ENCODE peak calls at places on chromosomes 5 and 9, in nine cellular contexts. One of them, this sample, is unnamed. For H3K36me3, the result is how much of the 10 kb centered on the place peaks cover.

GRCh38 chr9:14400658-14400995 is 86.7 kb upstream of the NFIB start:
- DNase-seq in fibroblast of lung: peak
- DNase-seq in astrocyte: peak
- DNase-seq in mesendoderm: peak
- DNase-seq in IMR-90: peak
- DNase-seq in neural progenitor cell: peak
- DNase-seq in MM.1S: no peak
- DNase-seq in GM23248: peak
- DNase-seq in colonic mucosa: peak
- DNase-seq in this sample: no peak

GRCh38 chr9:113675475-113675941 is 200.6 kb upstream of the ZNF618 start:
- DNase-seq in fibroblast of lung: peak
- DNase-seq in colonic mucosa: peak
- DNase-seq in MM.1S: no peak
- DNase-seq in GM23248: peak
- DNase-seq in IMR-90: peak
- DNase-seq in mesendoderm: no peak
- DNase-seq in astrocyte: peak
- DNase-seq in neural progenitor cell: no peak
- DNase-seq in this sample: no peak

GRCh38 chr9:130117816-130118632 is 54.2 kb upstream of the NCS1 start:
- DNase-seq in MM.1S: no peak
- DNase-seq in astrocyte: peak
- DNase-seq in fibroblast of lung: peak
- DNase-seq in neural progenitor cell: no peak
- DNase-seq in GM23248: peak
- DNase-seq in IMR-90: peak
- DNase-seq in colonic mucosa: no peak
- DNase-seq in mesendoderm: peak
- DNase-seq in this sample: no peak

GRCh38 chr5:90528704-90529233 is 615 bp downstream of the LYSMD3 start:
- DNase-seq in MM.1S: peak
- DNase-seq in neural progenitor cell: peak
- DNase-seq in astrocyte: peak
- DNase-seq in GM23248: peak
- DNase-seq in colonic mucosa: peak
- DNase-seq in fibroblast of lung: peak
- DNase-seq in mesendoderm: peak
- DNase-seq in IMR-90: peak
- DNase-seq in this sample: peak

GRCh38 chr5:30279237-30279636 is 914.2 kb upstream of the CDH6 start:
- DNase-seq in mesendoderm: peak
- DNase-seq in GM23248: peak
- DNase-seq in neural progenitor cell: no peak
- DNase-seq in colonic mucosa: no peak
- DNase-seq in MM.1S: no peak
- DNase-seq in fibroblast of lung: peak
- DNase-seq in IMR-90: peak
- DNase-seq in astrocyte: peak
- DNase-seq in this sample: no peak

GRCh38 chr9:121348321-121348720 is 21.7 kb downstream of the STOM start:
- DNase-seq in MM.1S: no peak
- DNase-seq in mesendoderm: no peak
- DNase-seq in colonic mucosa: no peak
- DNase-seq in fibroblast of lung: peak
- DNase-seq in astrocyte: peak
- DNase-seq in IMR-90: peak
- DNase-seq in neural progenitor cell: no peak
- DNase-seq in GM23248: peak
- DNase-seq in this sample: no peak

GRCh38 chr5:102801375-102801774 is 46.3 kb downstream of the PAM start:
- DNase-seq in GM23248: no peak
- DNase-seq in colonic mucosa: no peak
- DNase-seq in MM.1S: no peak
- DNase-seq in astrocyte: no peak
- DNase-seq in mesendoderm: no peak
- DNase-seq in neural progenitor cell: peak
- DNase-seq in fibroblast of lung: peak
- DNase-seq in IMR-90: no peak
- DNase-seq in this sample: peak

GRCh38 chr5:91291628-91292569 is 91.2 kb downstream of the ARRDC3 start:
- DNase-seq in neural progenitor cell: no peak
- DNase-seq in colonic mucosa: no peak
- DNase-seq in mesendoderm: no peak
- DNase-seq in MM.1S: peak
- DNase-seq in GM23248: no peak
- DNase-seq in fibroblast of lung: no peak
- DNase-seq in astrocyte: no peak
- DNase-seq in IMR-90: no peak
- DNase-seq in this sample: no peak

GRCh38 chr9:113978954-113979712 is 99.0 kb downstream of the AMBP start:
- DNase-seq in mesendoderm: no peak
- DNase-seq in astrocyte: peak
- DNase-seq in IMR-90: peak
- DNase-seq in GM23248: peak
- DNase-seq in fibroblast of lung: peak
- DNase-seq in colonic mucosa: no peak
- DNase-seq in neural progenitor cell: no peak
- DNase-seq in MM.1S: no peak
- DNase-seq in this sample: no peak

GRCh38 chr5:158500019-158500418 is 599.7 kb downstream of the EBF1 start:
- DNase-seq in IMR-90: no peak
- DNase-seq in colonic mucosa: no peak
- DNase-seq in fibroblast of lung: no peak
- DNase-seq in astrocyte: no peak
- DNase-seq in GM23248: no peak
- DNase-seq in mesendoderm: no peak
- DNase-seq in MM.1S: no peak
- DNase-seq in neural progenitor cell: no peak
- DNase-seq in this sample: no peak

GRCh38 chr5:76813982-76814562 is 4.8 kb upstream of the F2RL1 start:
- DNase-seq in GM23248: peak
- DNase-seq in neural progenitor cell: no peak
- DNase-seq in astrocyte: peak
- DNase-seq in MM.1S: no peak
- DNase-seq in fibroblast of lung: peak
- DNase-seq in mesendoderm: peak
- DNase-seq in IMR-90: peak
- DNase-seq in colonic mucosa: no peak
- DNase-seq in this sample: no peak

GRCh38 chr5:76816110-76816831 is 2.6 kb upstream of the F2RL1 start:
- DNase-seq in colonic mucosa: no peak
- DNase-seq in fibroblast of lung: peak
- DNase-seq in MM.1S: no peak
- DNase-seq in IMR-90: no peak
- DNase-seq in astrocyte: no peak
- DNase-seq in GM23248: peak
- DNase-seq in neural progenitor cell: no peak
- DNase-seq in mesendoderm: no peak
- DNase-seq in this sample: no peak

GRCh38 chr5:76820491-76820890 is 1.7 kb downstream of the F2RL1 start:
- DNase-seq in neural progenitor cell: no peak
- DNase-seq in MM.1S: no peak
- DNase-seq in fibroblast of lung: no peak
- DNase-seq in astrocyte: no peak
- DNase-seq in mesendoderm: no peak
- DNase-seq in IMR-90: no peak
- DNase-seq in colonic mucosa: no peak
- DNase-seq in GM23248: no peak
- DNase-seq in this sample: no peak

GRCh38 chr5:76819851-76820280 is 1.0 kb downstream of the F2RL1 start:
- DNase-seq in neural progenitor cell: peak
- DNase-seq in colonic mucosa: peak
- DNase-seq in fibroblast of lung: peak
- DNase-seq in IMR-90: no peak
- DNase-seq in MM.1S: no peak
- DNase-seq in mesendoderm: peak
- DNase-seq in GM23248: no peak
- DNase-seq in astrocyte: no peak
- DNase-seq in this sample: no peak

DNA sequence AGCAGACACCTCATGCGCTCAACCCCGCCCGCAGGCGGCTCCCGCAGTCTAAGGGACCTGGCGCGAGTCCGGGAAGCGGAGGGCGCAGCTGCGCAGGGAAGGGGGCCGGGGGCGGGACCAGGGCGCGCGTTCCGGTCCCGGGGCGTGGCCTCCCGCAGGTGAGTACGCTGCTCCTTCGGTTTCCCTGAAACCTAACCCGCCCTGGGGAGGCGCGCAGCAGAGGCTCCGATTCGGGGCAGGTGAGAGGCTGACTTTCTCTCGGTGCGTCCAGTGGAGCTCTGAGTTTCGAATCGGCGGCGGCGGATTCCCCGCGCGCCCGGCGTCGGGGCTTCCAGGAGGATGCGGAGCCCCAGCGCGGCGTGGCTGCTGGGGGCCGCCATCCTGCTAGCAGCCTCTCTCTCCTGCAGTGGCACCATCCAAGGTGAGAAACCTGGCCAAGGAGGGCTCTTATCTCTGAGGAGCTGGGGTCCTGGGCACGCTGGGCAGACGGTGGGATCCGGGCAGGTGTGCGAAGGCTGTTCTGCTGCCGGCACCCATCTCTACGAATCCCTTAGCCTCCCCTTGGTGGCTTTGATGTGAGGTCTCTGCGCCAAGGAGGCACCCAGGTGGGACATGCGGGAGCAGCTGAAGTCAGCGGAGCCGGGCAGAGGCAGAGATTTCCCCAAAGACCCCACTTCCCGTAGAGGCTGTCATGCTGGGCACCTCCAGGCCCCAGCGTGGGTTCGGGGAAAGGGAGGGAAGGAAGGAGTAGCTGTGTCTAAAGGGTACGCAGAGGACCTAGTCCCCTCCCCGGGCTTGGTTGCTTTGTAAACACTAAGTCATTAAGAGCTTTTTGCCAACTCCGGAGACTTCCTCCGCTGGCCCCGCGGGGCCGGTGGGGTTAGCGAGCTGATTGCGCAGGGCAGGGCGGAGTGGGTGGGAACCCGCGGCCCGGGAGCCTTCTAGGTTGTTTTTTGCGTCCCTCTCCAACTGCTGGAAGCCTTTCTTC is at the start of gene F2RL1:
- DNase-seq in IMR-90: peak
- DNase-seq in fibroblast of lung: peak
- DNase-seq in neural progenitor cell: peak
- DNase-seq in MM.1S: peak
- DNase-seq in astrocyte: peak
- DNase-seq in mesendoderm: peak
- DNase-seq in colonic mucosa: peak
- DNase-seq in GM23248: peak
- DNase-seq in this sample: no peak
- H3K27ac ChIP-seq in IMR-90: peak
- H3K27ac ChIP-seq in fibroblast of lung: peak
- H3K27ac ChIP-seq in neural progenitor cell: no peak
- H3K27ac ChIP-seq in MM.1S: no peak
- H3K27ac ChIP-seq in astrocyte: peak
- H3K27ac ChIP-seq in mesendoderm: peak
- H3K27ac ChIP-seq in colonic mucosa: peak
- H3K27ac ChIP-seq in GM23248: no peak
- H3K27ac ChIP-seq in this sample: no peak

DNA sequence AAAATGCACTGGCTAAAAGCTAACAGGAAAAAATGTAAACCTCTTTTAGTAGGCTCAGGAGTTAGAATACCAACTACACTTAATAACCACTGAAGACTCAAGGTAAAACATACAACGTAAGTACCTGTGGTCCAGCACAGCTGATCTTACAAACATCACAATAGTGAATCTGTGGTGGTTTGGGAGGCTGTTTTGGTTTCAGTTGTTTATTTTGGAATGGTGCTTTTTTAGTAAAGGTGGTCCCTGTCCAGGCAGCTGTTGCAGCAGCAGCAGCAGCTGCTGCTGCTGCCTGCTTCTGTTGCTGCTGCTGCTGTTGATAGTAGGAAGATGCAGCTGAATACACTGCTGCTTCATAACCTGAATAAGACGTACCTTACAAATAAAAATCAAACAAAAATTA is 37.9 kb downstream of the ZFR start:
- DNase-seq in MM.1S: peak
- DNase-seq in astrocyte: no peak
- DNase-seq in colonic mucosa: no peak
- DNase-seq in fibroblast of lung: no peak
- DNase-seq in IMR-90: no peak
- DNase-seq in neural progenitor cell: no peak
- DNase-seq in GM23248: no peak
- DNase-seq in mesendoderm: no peak
- DNase-seq in this sample: no peak
- H3K36me3 ChIP-seq in MM.1S: under half
- H3K36me3 ChIP-seq in astrocyte: half or more
- H3K36me3 ChIP-seq in colonic mucosa: under half
- H3K36me3 ChIP-seq in fibroblast of lung: under half
- H3K36me3 ChIP-seq in IMR-90: under half
- H3K36me3 ChIP-seq in neural progenitor cell: under half
- H3K36me3 ChIP-seq in GM23248: half or more
- H3K36me3 ChIP-seq in mesendoderm: under half
- H3K36me3 ChIP-seq in this sample: half or more

GRCh38 chr9:136645903-136646754 is 16.6 kb upstream of the EGFL7 start:
- DNase-seq in IMR-90: no peak
- DNase-seq in mesendoderm: no peak
- DNase-seq in neural progenitor cell: peak
- DNase-seq in GM23248: no peak
- DNase-seq in fibroblast of lung: no peak
- DNase-seq in astrocyte: no peak
- DNase-seq in colonic mucosa: no peak
- DNase-seq in MM.1S: no peak
- DNase-seq in this sample: no peak
- H3K9ac ChIP-seq in IMR-90: no peak
- H3K9ac ChIP-seq in mesendoderm: no peak
- H3K9ac ChIP-seq in neural progenitor cell: no peak
- H3K9ac ChIP-seq in GM23248: no peak
- H3K9ac ChIP-seq in fibroblast of lung: no peak
- H3K9ac ChIP-seq in astrocyte: no peak
- H3K9ac ChIP-seq in colonic mucosa: peak
- H3K9ac ChIP-seq in MM.1S: no peak
- H3K9ac ChIP-seq in this sample: no peak

GRCh38 chr5:10519729-10520128 is 44.1 kb upstream of the ANKRD33B start:
- DNase-seq in mesendoderm: no peak
- DNase-seq in IMR-90: no peak
- DNase-seq in MM.1S: no peak
- DNase-seq in neural progenitor cell: no peak
- DNase-seq in fibroblast of lung: no peak
- DNase-seq in colonic mucosa: no peak
- DNase-seq in astrocyte: no peak
- DNase-seq in GM23248: no peak
- DNase-seq in this sample: no peak

GRCh38 chr5:10521466-10522223 is 42.2 kb upstream of the ANKRD33B start:
- DNase-seq in MM.1S: no peak
- DNase-seq in fibroblast of lung: no peak
- DNase-seq in GM23248: no peak
- DNase-seq in mesendoderm: peak
- DNase-seq in astrocyte: no peak
- DNase-seq in IMR-90: no peak
- DNase-seq in colonic mucosa: no peak
- DNase-seq in neural progenitor cell: no peak
- DNase-seq in this sample: no peak

GRCh38 chr5:10520716-10521115 is 43.2 kb upstream of the ANKRD33B start:
- DNase-seq in MM.1S: no peak
- DNase-seq in colonic mucosa: no peak
- DNase-seq in fibroblast of lung: peak
- DNase-seq in GM23248: no peak
- DNase-seq in IMR-90: peak
- DNase-seq in astrocyte: peak
- DNase-seq in mesendoderm: no peak
- DNase-seq in neural progenitor cell: no peak
- DNase-seq in this sample: no peak

GRCh38 chr5:10515492-10515891 is 48.4 kb upstream of the ANKRD33B start:
- DNase-seq in mesendoderm: no peak
- DNase-seq in IMR-90: no peak
- DNase-seq in GM23248: no peak
- DNase-seq in MM.1S: no peak
- DNase-seq in fibroblast of lung: no peak
- DNase-seq in astrocyte: no peak
- DNase-seq in neural progenitor cell: no peak
- DNase-seq in colonic mucosa: no peak
- DNase-seq in this sample: no peak

GRCh38 chr5:10518352-10518751 is 45.5 kb upstream of the ANKRD33B start:
- DNase-seq in mesendoderm: no peak
- DNase-seq in IMR-90: peak
- DNase-seq in fibroblast of lung: peak
- DNase-seq in astrocyte: peak
- DNase-seq in MM.1S: no peak
- DNase-seq in neural progenitor cell: no peak
- DNase-seq in colonic mucosa: no peak
- DNase-seq in GM23248: peak
- DNase-seq in this sample: no peak
- H3K27ac ChIP-seq in mesendoderm: no peak
- H3K27ac ChIP-seq in IMR-90: no peak
- H3K27ac ChIP-seq in fibroblast of lung: no peak
- H3K27ac ChIP-seq in astrocyte: no peak
- H3K27ac ChIP-seq in MM.1S: no peak
- H3K27ac ChIP-seq in neural progenitor cell: no peak
- H3K27ac ChIP-seq in colonic mucosa: no peak
- H3K27ac ChIP-seq in GM23248: no peak
- H3K27ac ChIP-seq in this sample: no peak